ENCODE peak calls at places on chromosomes 4 and X, in six cellular contexts. M is posterior vena cava; C is IMR-90; J is sciatic nerve; O is activated CD4-positive, alpha-beta T cell treated with anti-CD3 and anti-CD28 coated beads for 36 hours; F is NCI-H774. R is an unnamed sample.

GRCh38 chr4:20995015-20995414 is 294.8 kb downstream of the PACRGL start:
- DNase-seq in M (no peak), C (no peak), J (no peak), O (no peak), F (no peak), R (no peak)

GRCh38 chr4:155758500-155759371 is at the start of gene GUCY1B1:
- DNase-seq in M (peak; percentile 98), C (peak; percentile 94), J (peak; percentile 95), O (peak; percentile 87), F (peak; percentile 64), R (peak; percentile 58)

GRCh38 chr4:40180356-40180755 is 16.5 kb upstream of the RHOH start:
- DNase-seq in M (no peak), C (peak; percentile 88), J (no peak), O (no peak), F (no peak), R (peak; percentile 92)

GRCh38 chr4:11323771-11324170 is 104.9 kb downstream of the HS3ST1 start:
- DNase-seq in M (no peak), C (no peak), J (no peak), O (no peak), F (no peak), R (no peak)

GRCh38 chr4:174204194-174204831 is 79.2 kb downstream of the FBXO8 start:
- DNase-seq in M (no peak), C (no peak), J (no peak), O (no peak), F (no peak), R (no peak)

GRCh38 chr4:6728320-6729029 is 12.5 kb downstream of the BLOC1S4 start:
- DNase-seq in M (no peak), C (no peak), J (no peak), O (no peak), F (no peak), R (no peak)

GRCh38 chr4:155371432-155372043 is 5.2 kb downstream of the MAP9 start:
- DNase-seq in M (no peak), C (peak; percentile 21), J (no peak), O (no peak), F (no peak), R (peak; percentile 58)

GRCh38 chrX:53479295-53479694 is 45.1 kb upstream of the HSD17B10 start:
- DNase-seq in M (no peak), C (peak; percentile 16), J (no peak), O (no peak), F (no peak), R (peak; percentile 28)

GRCh38 chr4:173243321-173243720 is 74.7 kb downstream of the GALNT7 start:
- DNase-seq in M (no peak), C (peak; percentile 88), J (no peak), O (no peak), F (no peak), R (peak; percentile 87)

GRCh38 chrX:22032084-22032483 is at the start of gene PHEX:
- DNase-seq in M (no peak), C (no peak), J (no peak), O (no peak), F (no peak), R (no peak)

GRCh38 chr4:20127626-20128025 is 124.1 kb upstream of the SLIT2 start:
- DNase-seq in M (no peak), C (peak; percentile 70), J (no peak), O (no peak), F (no peak), R (peak; percentile 45)

GRCh38 chrX:136250191-136251041 is 784 bp downstream of the MAP7D3 start:
- DNase-seq in M (no peak), C (no peak), J (no peak), O (peak; percentile 70), F (no peak), R (peak; percentile 48)

GRCh38 chr4:75634281-75634680 is 4.0 kb upstream of the CDKL2 start:
- DNase-seq in M (no peak), C (no peak), J (no peak), O (no peak), F (no peak), R (peak; percentile 45)

GRCh38 chr4:176464748-176465147 is 145.0 kb downstream of the SPCS3 start:
- DNase-seq in M (no peak), C (no peak), J (no peak), O (no peak), F (no peak), R (no peak)

GRCh38 chr4:83552085-83552484 is 16.2 kb downstream of the GPAT3 start:
- DNase-seq in M (no peak), C (no peak), J (no peak), O (no peak), F (no peak), R (peak; percentile 92)

GRCh38 chrX:1355131-1355799 is 18.7 kb downstream of the IL3RA start:
- DNase-seq in M (peak; percentile 53), C (no peak), J (no peak), O (no peak), F (no peak), R (no peak)

R was measured in ELR.